ENCODE peak calls at places on chromosomes 6 and 20, in nine cellular contexts. Y is esophagus squamous epithelium, V is GM12892, L is stomach, B is ovary, O is spleen, R is transverse colon, I is sigmoid colon, H is A549. E is an unnamed sample.

GRCh38 chr20:47487175-47487917 is 14.3 kb upstream of the NCOA3 start:
- DNase-seq in R (peak; percentile 33), Y (no peak), B (no peak), I (no peak), H (no peak), O (peak; percentile 78), L (no peak), V (peak; percentile 41), E (no peak)

GRCh38 chr6:108627692-108628565 is 67.2 kb downstream of the FOXO3 start:
- DNase-seq in O (no peak), H (no peak), I (no peak), L (no peak), V (no peak), R (no peak), Y (no peak), B (no peak), E (no peak)

GRCh38 chr6:37735722-37736121 is 38.0 kb upstream of the MDGA1 start:
- DNase-seq in B (no peak), I (no peak), L (no peak), H (no peak), O (no peak), Y (no peak), R (no peak), V (no peak), E (no peak)

GRCh38 chr6:166629628-166630027 is 2.6 kb upstream of the RPS6KA2 start:
- DNase-seq in O (no peak), H (no peak), I (no peak), B (no peak), V (no peak), Y (no peak), L (no peak), R (no peak), E (no peak)

GRCh38 chr6:121849477-121849876 is 414.0 kb downstream of the GJA1 start:
- DNase-seq in R (peak; percentile 11), H (peak; percentile 61), Y (no peak), I (peak; percentile 66), O (no peak), V (peak; percentile 2), B (peak; percentile 32), L (peak; percentile 29), E (peak; percentile 10)

GRCh38 chr6:128005009-128005408 is 104.2 kb upstream of the THEMIS start:
- DNase-seq in L (no peak), H (no peak), R (no peak), I (no peak), O (no peak), V (no peak), B (no peak), Y (no peak), E (no peak)

GRCh38 chr6:7108196-7108963 is 619 bp downstream of the RREB1 start:
- DNase-seq in V (peak; percentile 41), R (peak; percentile 61), H (peak; percentile 44), Y (no peak), B (peak; percentile 50), O (peak; percentile 90), I (peak; percentile 85), L (peak; percentile 61), E (peak; percentile 55)

GRCh38 chr6:42423244-42423643 is 28.5 kb downstream of the TRERF1 start:
- DNase-seq in B (no peak), H (no peak), V (peak; percentile 50), R (no peak), Y (no peak), I (no peak), L (no peak), O (no peak), E (no peak)

GRCh38 chr6:156154896-156155295 is 622.3 kb upstream of the ARID1B start:
- DNase-seq in I (no peak), Y (no peak), L (no peak), V (no peak), R (no peak), H (no peak), O (no peak), B (no peak), E (no peak)

GRCh38 chr6:137271245-137272183 is 52.3 kb upstream of the IFNGR1 start:
- DNase-seq in H (peak; percentile 60), L (no peak), I (no peak), B (no peak), R (no peak), O (no peak), Y (no peak), V (no peak), E (no peak)

GRCh38 chr6:166862287-166862977 is 93.9 kb downstream of the RNASET2 start:
- DNase-seq in L (peak; percentile 44), R (no peak), I (no peak), O (peak; percentile 83), Y (no peak), V (peak; percentile 53), H (no peak), B (peak; percentile 19), E (no peak)

GRCh38 chr6:105805581-105806023 is 280.5 kb upstream of the PRDM1 start:
- DNase-seq in Y (no peak), B (no peak), O (no peak), I (no peak), V (no peak), H (no peak), R (no peak), L (no peak), E (no peak)

GRCh38 chr20:48903705-48904104 is 17.8 kb upstream of the ARFGEF2 start:
- DNase-seq in O (no peak), Y (no peak), L (no peak), V (no peak), R (no peak), H (no peak), B (no peak), I (no peak), E (no peak)

GRCh38 chr6:167766986-167767714 is 59.6 kb upstream of the AFDN start:
- DNase-seq in O (peak; percentile 54), I (peak; percentile 57), R (no peak), B (no peak), Y (no peak), V (no peak), H (peak; percentile 17), L (no peak), E (no peak)

GRCh38 chr20:1557605-1558004 is at the start of gene SIRPD:
- DNase-seq in Y (no peak), I (no peak), B (no peak), L (no peak), O (no peak), V (no peak), H (no peak), R (no peak), E (no peak)

GRCh38 chr20:50083034-50083433 is 29.9 kb downstream of the UBE2V1 start:
- DNase-seq in R (no peak), H (no peak), B (no peak), I (no peak), V (no peak), L (no peak), Y (no peak), O (peak; percentile 58), E (no peak)
- TF ChIP-seq POLR2A in R (no peak), H (no peak), B (no peak), I (no peak), V (no peak), L (no peak), Y (no peak), O (no peak), E (no peak)

GRCh38 chr6:147430811-147431210 is 77.7 kb upstream of the SAMD5 start:
- DNase-seq in Y (no peak), B (no peak), V (no peak), H (no peak), I (no peak), R (no peak), O (no peak), L (no peak), E (no peak)

GRCh38 chr6:147438758-147439528 is 69.5 kb upstream of the SAMD5 start:
- DNase-seq in L (no peak), O (no peak), Y (no peak), H (no peak), I (no peak), R (no peak), B (no peak), V (no peak), E (no peak)

GRCh38 chr6:147434508-147434907 is 74.0 kb upstream of the SAMD5 start:
- DNase-seq in O (no peak), L (no peak), H (no peak), B (no peak), V (no peak), R (no peak), Y (no peak), I (no peak), E (no peak)
- TF ChIP-seq POLR2A in O (no peak), L (no peak), H (no peak), B (no peak), V (no peak), R (no peak), Y (no peak), I (no peak), E (no peak)

GRCh38 chr20:18466894-18467678 is at the start of the genes DZANK1 and POLR3F:
- DNase-seq in L (peak; percentile 96), R (peak; percentile 96), H (peak; percentile 97), I (peak; percentile 96), O (peak; percentile 98), Y (peak; percentile 74), V (peak; percentile 92), B (peak; percentile 93), E (peak; percentile 94)
- TF ChIP-seq POLR2A in L (no peak), R (peak; percentile 57), H (peak; percentile 80), I (peak; percentile 18), O (peak; percentile 12), Y (peak; percentile 20), V (peak; percentile 79), B (peak; percentile 28), E (peak; percentile 68)

DNA sequence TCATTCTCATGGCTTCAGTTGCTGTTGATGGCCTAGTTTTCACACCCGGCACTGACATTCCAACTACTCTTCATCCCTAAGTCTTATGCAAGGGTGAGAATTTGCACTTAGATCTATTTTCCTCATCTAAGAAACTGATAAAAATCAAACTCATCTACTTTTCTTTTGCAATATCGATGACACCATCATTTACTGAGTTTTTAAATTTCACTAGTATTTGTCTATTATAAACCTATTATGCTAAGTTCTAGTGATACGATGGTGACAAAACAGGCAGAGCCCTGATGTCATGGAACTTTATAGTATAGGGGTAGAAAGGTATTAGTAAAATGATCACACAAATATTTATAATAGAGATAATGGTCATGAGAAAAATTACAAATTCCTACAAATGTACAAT is 167.9 kb upstream of the CITED2 start:
- DNase-seq in Y (no peak), H (no peak), O (no peak), B (no peak), I (no peak), R (no peak), L (no peak), V (no peak), E (no peak)
- TF ChIP-seq POLR2A in Y (no peak), H (no peak), O (no peak), B (no peak), I (no peak), R (no peak), L (no peak), V (no peak), E (no peak)

GRCh38 chr6:29945421-29945820 is 3.1 kb downstream of the HLA-A start:
- DNase-seq in H (no peak), B (no peak), R (no peak), V (no peak), O (no peak), I (no peak), L (no peak), Y (no peak), E (no peak)
- TF ChIP-seq POLR2A in H (no peak), B (no peak), R (no peak), V (no peak), O (no peak), I (no peak), L (no peak), Y (no peak), E (no peak)

E was measured in H54.